ENCODE peak calls at places on chromosomes 3 and 15, in eight cellular contexts. R is pancreas, T is adrenal gland, L is H9, J is fibroblast of lung, S is psoas muscle, Q is ascending aorta, Y is neuronal stem cell. N is an unnamed sample.

GRCh38 chr15:60774829-60775228 is 295.9 kb upstream of the ICE2 start:
- DNase-seq in R (no peak), T (no peak), L (no peak), J (no peak), S (no peak), Q (no peak), Y (no peak), N (no peak)

GRCh38 chr15:94232107-94232506 is 746 bp downstream of the MCTP2 start:
- DNase-seq in R (no peak), T (no peak), L (no peak), J (no peak), S (no peak), Q (no peak), Y (no peak), N (no peak)

GRCh38 chr3:105708980-105709379 is 159.8 kb downstream of the CBLB start:
- DNase-seq in R (no peak), T (no peak), L (no peak), J (no peak), S (no peak), Q (no peak), Y (no peak), N (no peak)

GRCh38 chr3:31041161-31041978 is 146.9 kb upstream of the GADL1 start:
- DNase-seq in R (no peak), T (no peak), L (peak; percentile 80), J (peak; percentile 97), S (no peak), Q (no peak), Y (peak; percentile 20), N (no peak)

GRCh38 chr15:100772478-100773378 is 106.9 kb upstream of the ALDH1A3 start:
- DNase-seq in R (no peak), T (no peak), L (no peak), J (peak; percentile 42), S (no peak), Q (no peak), Y (peak; percentile 14), N (no peak)

GRCh38 chr15:98666841-98667240 is 18.5 kb downstream of the IGF1R start:
- DNase-seq in R (no peak), T (peak; percentile 37), L (no peak), J (no peak), S (no peak), Q (no peak), Y (no peak), N (no peak)

GRCh38 chr3:61530355-61530754 is 31.0 kb upstream of the PTPRG start:
- DNase-seq in R (no peak), T (no peak), L (peak; percentile 36), J (peak; percentile 37), S (no peak), Q (no peak), Y (peak; percentile 51), N (no peak)

GRCh38 chr3:59306436-59306835 is 256.6 kb upstream of the CFAP20DC start:
- DNase-seq in R (no peak), T (no peak), L (no peak), J (no peak), S (no peak), Q (no peak), Y (no peak), N (no peak)

GRCh38 chr3:14322001-14322400 is 80.4 kb upstream of the SLC6A6 start:
- DNase-seq in R (no peak), T (no peak), L (no peak), J (no peak), S (no peak), Q (no peak), Y (no peak), N (no peak)

GRCh38 chr3:64919934-64920333 is 232.1 kb upstream of the ADAMTS9 start:
- DNase-seq in R (no peak), T (no peak), L (no peak), J (no peak), S (no peak), Q (no peak), Y (no peak), N (no peak)

GRCh38 chr3:51721062-51721745 is 14.3 kb downstream of the GRM2 start:
- DNase-seq in R (no peak), T (no peak), L (no peak), J (no peak), S (no peak), Q (no peak), Y (no peak), N (no peak)

GRCh38 chr3:178291971-178292370 is 244.3 kb upstream of the KCNMB2 start:
- DNase-seq in R (no peak), T (no peak), L (no peak), J (no peak), S (no peak), Q (no peak), Y (no peak), N (no peak)

GRCh38 chr3:178288074-178288473 is 248.2 kb upstream of the KCNMB2 start:
- DNase-seq in R (no peak), T (no peak), L (no peak), J (no peak), S (no peak), Q (no peak), Y (no peak), N (no peak)

GRCh38 chr3:178289544-178290160 is 246.6 kb upstream of the KCNMB2 start:
- DNase-seq in R (no peak), T (no peak), L (no peak), J (no peak), S (peak; percentile 57), Q (no peak), Y (no peak), N (no peak)

GRCh38 chr3:178295257-178295912 is 240.9 kb upstream of the KCNMB2 start:
- DNase-seq in R (no peak), T (no peak), L (no peak), J (peak; percentile 85), S (no peak), Q (no peak), Y (no peak), N (no peak)

GRCh38 chr3:178291555-178291954 is 244.7 kb upstream of the KCNMB2 start:
- DNase-seq in R (no peak), T (no peak), L (no peak), J (no peak), S (no peak), Q (no peak), Y (no peak), N (no peak)
- H3K9me3 ChIP-seq in R (no peaks in the 10 kb centered on the region), T (no peaks in the 10 kb centered on the region), L (no peaks in the 10 kb centered on the region), J (no peaks in the 10 kb centered on the region), S (no peaks in the 10 kb centered on the region), Q (no peaks in the 10 kb centered on the region), Y (peaks cover 4% of the 10 kb centered on the region), N (no peaks in the 10 kb centered on the region)

DNA sequence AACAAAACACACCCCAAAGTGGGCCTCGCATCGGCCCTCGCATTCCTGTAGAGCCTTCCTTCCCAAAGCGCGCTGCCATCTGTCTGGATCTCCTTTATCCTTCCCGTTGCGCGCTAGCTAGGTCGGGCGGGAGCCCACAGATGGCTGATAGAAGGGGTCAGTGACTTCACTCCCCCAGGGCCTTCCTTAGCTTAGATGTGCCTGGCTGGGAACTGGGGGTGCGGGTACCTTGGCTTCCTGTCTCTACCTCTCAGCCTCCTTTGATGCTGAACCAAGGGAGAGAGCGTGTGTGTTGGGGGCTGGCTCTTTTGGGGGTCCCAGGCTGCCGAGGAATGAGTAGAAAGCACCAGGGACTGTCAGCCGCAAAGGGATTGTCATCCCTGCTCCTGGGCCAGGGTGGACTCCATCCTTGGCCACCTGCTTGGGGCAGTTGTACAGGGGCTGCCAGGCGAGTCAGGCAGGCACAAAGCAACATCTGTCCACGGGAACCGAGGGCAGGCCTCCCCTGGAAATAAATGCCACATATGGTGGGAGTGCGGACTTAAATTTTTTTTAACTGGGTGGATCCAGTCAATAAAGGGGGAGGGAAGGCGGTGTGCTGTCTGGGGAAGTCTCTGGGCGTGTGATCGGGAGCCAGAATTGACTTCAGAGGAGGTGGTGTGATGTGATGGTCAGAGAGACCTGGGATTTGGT is 1.9 kb downstream of the SMAD3 start:
- DNase-seq in R (no peak), T (no peak), L (no peak), J (no peak), S (no peak), Q (no peak), Y (peak; percentile 48), N (no peak)
- H3K27me3 ChIP-seq in R (no peaks in the 10 kb centered on the region), T (no peaks in the 10 kb centered on the region), L (peaks cover 23% of the 10 kb centered on the region), J (no peaks in the 10 kb centered on the region), S (no peaks in the 10 kb centered on the region), Q (no peaks in the 10 kb centered on the region), Y (peaks cover 16% of the 10 kb centered on the region), N (no peaks in the 10 kb centered on the region)

GRCh38 chr15:92595506-92596337 is 59.9 kb downstream of the FAM174B start:
- DNase-seq in R (no peak), T (no peak), L (no peak), J (no peak), S (no peak), Q (no peak), Y (no peak), N (no peak)

GRCh38 chr15:92596623-92597022 is 59.0 kb downstream of the FAM174B start:
- DNase-seq in R (no peak), T (no peak), L (no peak), J (no peak), S (no peak), Q (no peak), Y (no peak), N (no peak)

GRCh38 chr15:92600902-92601301 is 54.7 kb downstream of the FAM174B start:
- DNase-seq in R (no peak), T (no peak), L (no peak), J (no peak), S (no peak), Q (no peak), Y (no peak), N (no peak)

GRCh38 chr15:92599394-92599970 is 56.1 kb downstream of the FAM174B start:
- DNase-seq in R (no peak), T (no peak), L (no peak), J (peak; percentile 75), S (no peak), Q (no peak), Y (no peak), N (no peak)

GRCh38 chr15:92597548-92597947 is 58.0 kb downstream of the FAM174B start:
- DNase-seq in R (no peak), T (no peak), L (no peak), J (no peak), S (no peak), Q (no peak), Y (no peak), N (no peak)
- H3K27ac ChIP-seq in R (no peak overlapping the region), T (no peak overlapping the region), L (no peak overlapping the region), J (no peak overlapping the region), S (no peak overlapping the region), Q (no peak overlapping the region), Y (no peak overlapping the region), N (no peak overlapping the region)

DNA sequence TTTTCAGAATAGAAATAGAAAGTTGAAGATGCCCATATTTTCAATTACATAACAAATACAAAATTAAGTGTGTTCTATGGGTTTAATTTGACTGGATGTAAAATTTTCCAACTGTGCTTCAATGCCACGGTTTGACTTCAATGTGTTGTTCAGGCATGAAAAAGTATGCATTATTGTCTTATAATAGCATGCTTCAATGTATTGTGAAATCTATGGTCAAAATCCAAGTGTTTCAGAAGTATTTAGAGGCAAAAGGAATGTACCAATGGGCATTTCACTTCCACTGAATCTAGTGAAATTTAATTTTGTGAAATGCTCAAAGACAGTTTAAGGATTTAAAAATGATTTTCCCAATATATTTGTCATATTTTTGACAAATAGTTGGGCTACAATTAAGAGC is 16.0 kb downstream of the NEK10 start:
- DNase-seq in R (no peak), T (no peak), L (no peak), J (peak; percentile 5), S (no peak), Q (no peak), Y (no peak), N (no peak)
- H3K9me3 ChIP-seq in R (no peaks in the 10 kb centered on the region), T (no peaks in the 10 kb centered on the region), L (no peaks in the 10 kb centered on the region), J (no peaks in the 10 kb centered on the region), S (no peaks in the 10 kb centered on the region), Q (no peaks in the 10 kb centered on the region), Y (no peaks in the 10 kb centered on the region), N (no peaks in the 10 kb centered on the region)

N was measured in effector memory CD4-positive, alpha-beta T cell.